ENCODE peak calls at places on chromosomes 16 and 17, in seven cellular contexts. One of them, this sample, is unnamed.

GRCh38 chr17:75979705-75980187 is 706 bp downstream of the TEN1 start:
- DNase-seq in frontal cortex: no peak
- DNase-seq in NCI-H1092: no peak
- DNase-seq in MV-4-11: no peak
- DNase-seq in right cardiac atrium: no peak
- DNase-seq in A549: no peak
- DNase-seq in T-helper 2 cell: no peak
- DNase-seq in this sample: no peak

GRCh38 chr16:54326266-54326662 is 39.7 kb upstream of the IRX3 start:
- DNase-seq in A549: no peak
- DNase-seq in T-helper 2 cell: no peak
- DNase-seq in NCI-H1092: no peak
- DNase-seq in frontal cortex: no peak
- DNase-seq in MV-4-11: peak
- DNase-seq in right cardiac atrium: no peak
- DNase-seq in this sample: no peak

GRCh38 chr17:16938496-16939270 is 33.2 kb downstream of the TNFRSF13B start:
- DNase-seq in NCI-H1092: no peak
- DNase-seq in T-helper 2 cell: no peak
- DNase-seq in A549: no peak
- DNase-seq in MV-4-11: no peak
- DNase-seq in frontal cortex: no peak
- DNase-seq in right cardiac atrium: no peak
- DNase-seq in this sample: no peak

GRCh38 chr17:42975265-42975664 is 4.6 kb downstream of the PTGES3L start:
- DNase-seq in right cardiac atrium: no peak
- DNase-seq in A549: no peak
- DNase-seq in frontal cortex: no peak
- DNase-seq in NCI-H1092: no peak
- DNase-seq in T-helper 2 cell: no peak
- DNase-seq in MV-4-11: no peak
- DNase-seq in this sample: no peak

GRCh38 chr17:16117149-16117548 is 98.2 kb downstream of the NCOR1 start:
- DNase-seq in frontal cortex: no peak
- DNase-seq in T-helper 2 cell: no peak
- DNase-seq in A549: no peak
- DNase-seq in MV-4-11: no peak
- DNase-seq in right cardiac atrium: no peak
- DNase-seq in NCI-H1092: no peak
- DNase-seq in this sample: no peak

GRCh38 chr17:80949451-80950421 is 41.9 kb upstream of the CHMP6 start:
- DNase-seq in T-helper 2 cell: no peak
- DNase-seq in right cardiac atrium: peak
- DNase-seq in A549: no peak
- DNase-seq in MV-4-11: no peak
- DNase-seq in NCI-H1092: no peak
- DNase-seq in frontal cortex: no peak
- DNase-seq in this sample: no peak

GRCh38 chr17:62062936-62063335 is 2.1 kb downstream of the MED13 start:
- DNase-seq in NCI-H1092: no peak
- DNase-seq in frontal cortex: no peak
- DNase-seq in MV-4-11: no peak
- DNase-seq in A549: no peak
- DNase-seq in right cardiac atrium: no peak
- DNase-seq in T-helper 2 cell: no peak
- DNase-seq in this sample: no peak

GRCh38 chr17:74842599-74843351 is 16.9 kb downstream of the GRIN2C start:
- DNase-seq in right cardiac atrium: peak
- DNase-seq in NCI-H1092: peak
- DNase-seq in frontal cortex: peak
- DNase-seq in T-helper 2 cell: no peak
- DNase-seq in A549: peak
- DNase-seq in MV-4-11: no peak
- DNase-seq in this sample: peak

GRCh38 chr16:17470871-17471744 is at the start of gene XYLT1:
- DNase-seq in frontal cortex: no peak
- DNase-seq in MV-4-11: peak
- DNase-seq in right cardiac atrium: peak
- DNase-seq in NCI-H1092: peak
- DNase-seq in A549: no peak
- DNase-seq in T-helper 2 cell: peak
- DNase-seq in this sample: no peak

GRCh38 chr16:1003551-1004347 is 22.2 kb downstream of the SOX8 start:
- DNase-seq in T-helper 2 cell: no peak
- DNase-seq in A549: no peak
- DNase-seq in MV-4-11: peak
- DNase-seq in frontal cortex: no peak
- DNase-seq in right cardiac atrium: no peak
- DNase-seq in NCI-H1092: no peak
- DNase-seq in this sample: no peak